ENCODE peak calls at places on chromosomes 12 and 14, in four cellular contexts. A is K562, U is HepG2, N is GM12878. I is an unnamed sample.

GRCh38 chr14:75025082-75025481 is 22.4 kb downstream of the EIF2B2 start:
- DNase-seq in A (no peak), N (no peak), U (no peak), I (no peak)

GRCh38 chr14:79643132-79643531 is 568.2 kb downstream of the DIO2 start:
- DNase-seq in U (no peak), A (no peak), N (no peak), I (no peak)

GRCh38 chr12:1532367-1532752 is 62.0 kb downstream of the FBXL14 start:
- DNase-seq in U (no peak), N (no peak), A (no peak), I (no peak)

GRCh38 chr12:57240069-57240921 is 10.7 kb downstream of the STAC3 start:
- DNase-seq in A (peak; percentile 75), N (no peak), U (no peak), I (no peak)

GRCh38 chr12:63440063-63440462 is 228.2 kb downstream of the DPY19L2 start:
- DNase-seq in A (no peak), N (no peak), U (no peak), I (no peak)

GRCh38 chr12:121278450-121279375 is 17.8 kb downstream of the CAMKK2 start:
- DNase-seq in N (no peak), A (peak; percentile 10), U (no peak), I (no peak)

GRCh38 chr14:22178330-22178981 is 410.6 kb downstream of the DAD1 start:
- DNase-seq in N (no peak), U (no peak), A (no peak), I (no peak)

GRCh38 chr14:102362084-102362483 is 606 bp downstream of the CINP start:
- DNase-seq in U (no peak), A (no peak), N (peak; percentile 57), I (no peak)

GRCh38 chr12:88399811-88400210 is 180.5 kb downstream of the KITLG start:
- DNase-seq in N (no peak), A (no peak), U (no peak), I (no peak)

GRCh38 chr14:99129211-99129696 is 142.7 kb downstream of the BCL11B start:
- DNase-seq in N (no peak), U (no peak), A (no peak), I (peak; percentile 5)

GRCh38 chr14:64704743-64705405 is 650 bp downstream of the PLEKHG3 start:
- DNase-seq in A (peak; percentile 13), U (no peak), N (no peak), I (peak; percentile 39)

GRCh38 chr12:105084251-105085250 is at the start of gene ALDH1L2:
- DNase-seq in U (peak; percentile 15), A (peak; percentile 83), N (no peak), I (peak; percentile 85)

GRCh38 chr12:112031472-112031871 is 18.2 kb downstream of the ERP29 start:
- DNase-seq in N (no peak), A (no peak), U (no peak), I (no peak)

GRCh38 chr12:22333751-22334695 is 484 bp downstream of the ST8SIA1 start:
- DNase-seq in N (no peak), U (no peak), A (no peak), I (peak; percentile 26)

GRCh38 chr14:45838597-45838996 is 585.6 kb upstream of the MIS18BP1 start:
- DNase-seq in U (no peak), A (no peak), N (peak; percentile 11), I (peak; percentile 3)

DNA sequence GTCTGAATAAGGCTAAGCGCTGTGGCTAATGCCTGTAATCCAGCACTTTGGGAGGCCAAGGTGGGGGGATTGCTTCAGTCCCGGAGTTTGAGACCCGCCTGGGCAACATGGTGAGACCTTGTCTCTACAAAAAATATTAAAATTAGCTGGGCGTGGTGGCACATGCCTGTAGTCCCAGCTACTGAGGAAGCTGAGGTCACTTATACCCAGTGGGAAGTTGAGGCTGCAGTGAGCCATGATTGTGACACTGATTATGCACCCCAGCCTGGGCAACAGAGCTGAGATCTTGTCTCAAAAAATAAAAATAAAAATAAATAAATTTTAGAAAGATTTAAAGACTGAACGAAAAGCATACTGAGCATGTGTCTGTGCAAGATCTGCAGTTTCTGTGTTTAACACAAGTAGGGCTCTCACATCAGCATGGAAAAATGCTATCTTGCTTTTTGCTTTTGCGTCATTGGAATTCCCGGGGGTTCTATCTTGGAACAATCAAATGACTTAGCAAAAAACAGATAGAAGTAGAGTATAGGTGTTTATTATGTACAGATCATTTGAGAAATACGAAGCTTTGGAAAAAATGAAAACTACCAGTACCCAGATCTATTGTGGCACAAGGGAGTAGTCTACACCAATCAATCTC is 161.9 kb downstream of the CAPZA3 start:
- DNase-seq in N (no peak), U (no peak), A (no peak), I (no peak)
- TF ChIP-seq FOXK2 in N (no peak), U (no peak), A (no peak), I (no peak)

DNA sequence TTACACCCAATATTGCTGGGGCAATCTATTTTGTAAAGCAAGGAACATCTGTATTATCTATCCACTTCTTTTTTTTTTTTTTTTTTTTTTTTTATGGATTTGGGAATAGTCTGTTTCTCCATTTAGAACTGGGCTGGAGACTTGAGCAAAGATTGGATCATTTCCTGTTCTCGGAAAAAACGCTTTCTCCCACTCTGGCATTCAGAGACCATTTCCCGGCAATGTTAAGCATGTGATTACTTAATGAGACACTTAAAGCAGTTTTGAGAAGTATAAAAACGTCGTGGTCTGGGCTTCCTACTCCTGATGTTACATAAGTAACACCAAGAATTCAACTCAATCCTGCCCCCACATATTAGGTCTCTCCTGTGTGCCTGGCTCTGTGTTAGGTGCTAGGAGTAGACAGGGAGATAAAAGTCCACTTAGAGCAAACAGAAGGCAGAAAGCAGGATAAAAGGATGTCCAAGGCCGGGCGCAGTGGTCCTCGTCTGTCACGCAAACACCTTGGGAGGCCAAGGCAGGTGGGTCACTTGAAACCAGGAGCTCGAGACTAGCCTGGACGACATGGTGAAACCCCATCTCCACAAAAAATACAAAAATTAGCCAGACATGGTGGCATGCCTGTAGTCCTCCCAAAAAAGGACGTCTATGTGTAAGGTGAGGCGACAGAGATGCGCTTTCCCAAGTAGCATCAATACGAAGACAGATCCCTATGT is 152.1 kb upstream of the GSC start:
- DNase-seq in N (no peak), U (no peak), A (no peak), I (no peak)
- TF ChIP-seq FOXK2 in N (no peak), U (no peak), A (no peak), I (no peak)

GRCh38 chr14:33686856-33687255 is 264.0 kb downstream of the EGLN3 start:
- DNase-seq in U (no peak), N (no peak), A (no peak), I (no peak)
- TF ChIP-seq FOXK2 in U (no peak), N (no peak), A (no peak), I (no peak)

GRCh38 chr14:76089151-76089550 is 62.6 kb upstream of the GPATCH2L start:
- DNase-seq in N (no peak), A (no peak), U (no peak), I (no peak)

GRCh38 chr14:76091036-76091435 is 60.7 kb upstream of the GPATCH2L start:
- DNase-seq in A (peak; percentile 54), N (no peak), U (peak; percentile 15), I (peak; percentile 39)

GRCh38 chr14:76089575-76089974 is 62.1 kb upstream of the GPATCH2L start:
- DNase-seq in U (no peak), N (no peak), A (no peak), I (no peak)

GRCh38 chr14:76086636-76087035 is 65.1 kb upstream of the GPATCH2L start:
- DNase-seq in A (no peak), U (no peak), N (no peak), I (no peak)

DNA sequence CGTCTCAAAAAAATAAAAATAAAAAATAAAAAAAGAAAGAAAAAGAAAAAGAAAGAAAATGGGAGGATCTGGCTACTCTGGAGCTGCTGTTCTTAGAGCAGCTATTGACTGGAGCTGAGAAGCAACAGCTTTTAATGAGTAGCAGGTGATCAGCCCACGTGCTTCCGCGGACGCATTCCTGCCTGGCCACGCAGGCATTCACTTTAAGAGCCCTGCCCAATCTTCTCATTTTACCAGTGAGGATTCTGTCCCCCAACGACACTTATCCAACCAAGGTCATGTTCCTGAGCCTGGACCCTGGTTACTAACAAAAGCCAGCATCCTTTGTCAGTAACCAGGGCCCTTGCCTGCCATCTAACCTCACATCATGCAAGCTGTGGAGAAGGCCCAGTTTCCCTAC is 61.1 kb upstream of the GPATCH2L start:
- DNase-seq in U (no peak), N (no peak), A (no peak), I (no peak)
- TF ChIP-seq FOXK2 in U (no peak), N (no peak), A (no peak), I (no peak)

DNA sequence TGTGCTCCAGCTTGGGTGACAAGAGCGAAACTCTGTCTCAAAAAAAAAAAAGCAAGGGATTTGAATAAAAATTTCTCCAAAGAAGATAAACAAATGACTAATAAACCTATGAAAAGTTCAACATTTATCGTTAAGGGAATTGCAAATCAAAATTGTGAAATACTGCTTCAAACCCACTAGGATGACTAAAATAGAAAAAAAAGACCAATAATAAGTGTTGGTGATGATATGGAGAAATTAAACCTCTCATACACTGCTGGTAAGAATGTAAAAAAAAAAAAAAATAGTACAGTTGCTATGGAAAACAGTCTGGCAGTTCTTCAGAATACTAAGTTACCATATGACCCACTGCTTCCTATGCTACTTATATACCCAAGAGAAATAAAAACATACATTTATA is 39.3 kb downstream of the ATF1 start:
- DNase-seq in U (no peak), A (no peak), N (no peak), I (no peak)
- TF ChIP-seq FOXK2 in U (no peak), A (no peak), N (no peak), I (no peak)

DNA sequence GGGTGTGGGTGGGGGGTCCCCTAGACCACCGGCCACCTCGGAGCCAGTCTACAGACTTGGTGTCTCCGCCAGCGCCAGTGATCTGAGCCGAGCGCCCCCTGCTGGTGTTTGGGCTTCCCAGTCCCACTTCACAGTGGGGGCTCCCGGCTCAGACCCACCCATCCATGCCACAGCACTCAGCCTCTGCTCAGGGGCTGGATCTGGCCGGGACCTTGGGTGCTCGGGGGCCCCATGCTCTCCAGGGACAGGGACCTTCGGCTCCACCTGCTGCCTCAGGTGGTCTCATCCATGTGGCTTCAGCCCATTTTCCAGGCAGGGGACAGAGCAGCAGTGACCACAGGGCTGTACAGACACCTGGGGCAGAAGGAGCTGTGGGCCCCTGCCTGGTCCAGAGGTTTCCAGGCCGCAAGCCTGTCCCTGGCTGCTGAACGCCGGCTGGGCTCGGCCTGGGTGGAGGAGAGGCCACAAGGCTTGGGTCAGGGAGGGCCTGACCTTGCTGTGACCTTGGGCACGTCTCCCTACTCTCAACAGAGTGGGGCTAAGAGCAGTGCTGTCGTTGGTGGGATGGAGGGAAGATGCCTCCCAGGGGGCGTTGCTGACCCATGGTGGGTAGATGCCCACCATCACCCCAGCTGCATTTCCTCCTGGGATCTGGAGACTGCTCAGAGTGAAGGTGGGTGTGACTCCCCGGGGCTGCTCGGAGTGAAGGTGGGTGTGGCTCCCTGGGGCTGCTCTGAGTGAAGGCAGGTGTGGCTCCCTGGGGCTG is 86.3 kb downstream of the KIF26A start:
- DNase-seq in A (peak; percentile 52), N (no peak), U (no peak), I (peak; percentile 69)
- TF ChIP-seq FOXK2 in A (no peak), N (no peak), U (no peak), I (no peak)